ENCODE peak calls at places on chromosomes 2 and 18, in four cellular contexts. K is brain microvascular endothelial cell; Z is stimulated activated CD4-positive, alpha-beta T cell treated with anti-CD3 and anti-CD28 coated beads, TNF-alpha, amount 100 ng/mL, for 24 hours; F is Panc1. U is an unnamed sample.

GRCh38 chr2:222561817-222562424 is 94.0 kb downstream of the FARSB start:
- DNase-seq in F (peak), Z (peak), K (peak), U (no peak)

GRCh38 chr2:119486886-119487285 is 37.4 kb downstream of the SCTR start:
- DNase-seq in K (no peak), Z (no peak), F (no peak), U (no peak)

GRCh38 chr18:54828986-54829385 is 709 bp downstream of the RAB27B start:
- DNase-seq in K (no peak), Z (no peak), F (no peak), U (no peak)

GRCh38 chr2:239862613-239863012 is 162.5 kb downstream of the NDUFA10 start:
- DNase-seq in Z (no peak), K (no peak), F (no peak), U (no peak)

GRCh38 chr18:58144671-58145285 is 100.8 kb downstream of the NEDD4L start:
- DNase-seq in Z (no peak), K (no peak), F (no peak), U (no peak)

GRCh38 chr2:127591221-127591923 is 54.6 kb upstream of the GPR17 start:
- DNase-seq in K (peak), Z (peak), F (peak), U (no peak)

GRCh38 chr18:44655435-44655834 is 25.3 kb upstream of the SETBP1 start:
- DNase-seq in Z (no peak), K (no peak), F (no peak), U (no peak)

GRCh38 chr18:67864677-67865340 is 348.3 kb upstream of the DSEL start:
- DNase-seq in Z (no peak), K (peak), F (no peak), U (no peak)

GRCh38 chr2:46803911-46804670 is 111.5 kb downstream of the MCFD2 start:
- DNase-seq in F (no peak), Z (no peak), K (peak), U (no peak)

GRCh38 chr2:201363857-201364560 is 6.9 kb upstream of the FLACC1 start:
- DNase-seq in K (peak), F (peak), Z (peak), U (no peak)

GRCh38 chr18:61435064-61435652 is 101.9 kb downstream of the CDH20 start:
- DNase-seq in F (no peak), Z (no peak), K (peak), U (no peak)

GRCh38 chr2:98037666-98038339 is 42.1 kb upstream of the TMEM131 start:
- DNase-seq in F (no peak), K (no peak), Z (no peak), U (no peak)

GRCh38 chr2:135144343-135144742 is 92.3 kb downstream of the RAB3GAP1 start:
- DNase-seq in F (no peak), Z (no peak), K (no peak), U (no peak)

GRCh38 chr18:23689616-23690504 is 607 bp downstream of the LAMA3 start:
- DNase-seq in F (no peak), Z (no peak), K (no peak), U (peak)

GRCh38 chr2:144583741-144584453 is 64.0 kb upstream of the ZEB2 start:
- DNase-seq in Z (no peak), F (no peak), K (peak), U (no peak)

GRCh38 chr2:240526521-240526920 is 31.3 kb downstream of the ANKMY1 start:
- DNase-seq in F (no peak), Z (no peak), K (no peak), U (no peak)

GRCh38 chr2:219298759-219299371 is 10.3 kb downstream of the PTPRN start:
- DNase-seq in Z (peak), F (peak), K (peak), U (no peak)

GRCh38 chr2:109692013-109692738 is 78.0 kb downstream of the SOWAHC start:
- DNase-seq in K (no peak), F (no peak), Z (no peak), U (no peak)

GRCh38 chr2:121902616-121903015 is 147.2 kb downstream of the TSN start:
- DNase-seq in F (no peak), K (no peak), Z (no peak), U (no peak)

GRCh38 chr2:170812716-170813585 is 3.7 kb upstream of the GAD1 start:
- DNase-seq in Z (no peak), K (peak), F (no peak), U (no peak)

GRCh38 chr2:183951636-183952035 is 646.7 kb upstream of the ZNF804A start:
- DNase-seq in F (no peak), K (no peak), Z (no peak), U (no peak)

GRCh38 chr2:148812306-148812705 is 62.7 kb upstream of the KIF5C start:
- DNase-seq in Z (no peak), K (peak), F (no peak), U (no peak)

GRCh38 chr2:135043345-135043744 is 3.9 kb downstream of the MAP3K19 start:
- DNase-seq in K (no peak), Z (peak), F (no peak), U (no peak)

GRCh38 chr2:83742117-83742782 is 716.8 kb downstream of the SUCLG1 start:
- DNase-seq in F (no peak), K (no peak), Z (no peak), U (no peak)

GRCh38 chr2:170255971-170256370 is 78.0 kb downstream of the MYO3B start:
- DNase-seq in Z (no peak), F (no peak), K (no peak), U (no peak)

GRCh38 chr2:135916232-135916631 is 40.0 kb upstream of the MCM6 start:
- DNase-seq in Z (no peak), K (no peak), F (peak), U (no peak)

GRCh38 chr2:237574894-237575868 is 8.8 kb downstream of the PRLH start:
- DNase-seq in Z (no peak), F (no peak), K (no peak), U (no peak)

GRCh38 chr18:67980241-67980640 is 463.7 kb upstream of the DSEL start:
- DNase-seq in K (no peak), F (no peak), Z (no peak), U (no peak)

GRCh38 chr2:238701907-238702206 is 146.0 kb upstream of the TWIST2 start:
- DNase-seq in F (no peak), K (no peak), Z (no peak), U (no peak)

GRCh38 chr2:207892676-207893402 is 123.1 kb upstream of the FZD5 start:
- DNase-seq in Z (no peak), K (no peak), F (no peak), U (no peak)

GRCh38 chr18:77098554-77099174 is 33.9 kb downstream of the MBP start:
- DNase-seq in Z (no peak), K (no peak), F (no peak), U (no peak)

GRCh38 chr2:171566099-171566498 is 43.8 kb downstream of the CYBRD1 start:
- DNase-seq in K (no peak), Z (no peak), F (no peak), U (no peak)

GRCh38 chr18:79534356-79534755 is 138.6 kb downstream of the NFATC1 start:
- DNase-seq in K (no peak), Z (no peak), F (no peak), U (no peak)

GRCh38 chr2:122822319-122822718 is 1066.9 kb downstream of the TSN start:
- DNase-seq in K (no peak), F (no peak), Z (no peak), U (no peak)

GRCh38 chr2:42141687-42142475 is 27.3 kb upstream of the EML4 start:
- DNase-seq in F (no peak), Z (no peak), K (peak), U (no peak)

GRCh38 chr2:230687498-230687897 is 25.1 kb upstream of the CAB39 start:
- DNase-seq in F (no peak), K (peak), Z (no peak), U (no peak)

GRCh38 chr18:79736230-79736629 is 56.6 kb downstream of the CTDP1 start:
- DNase-seq in K (no peak), F (no peak), Z (no peak), U (no peak)

GRCh38 chr2:165833156-165833555 is 39.1 kb upstream of the GALNT3 start:
- DNase-seq in K (peak), F (no peak), Z (no peak), U (no peak)

GRCh38 chr2:215356334-215356947 is 44.6 kb downstream of the ATIC start:
- DNase-seq in Z (no peak), F (no peak), K (peak), U (no peak)